ENCODE peak calls at places on chromosome 21, in eight cellular contexts. One of them, this sample, is unnamed.
A peak's percentile ranks its signal among the peaks of the same experiment; 100 is the strongest.

GRCh38 chr21:44049182-44049581 is 37.1 kb downstream of the TRAPPC10 start:
- DNase-seq in HT-29: no peak
- DNase-seq in skeletal muscle cell: no peak
- DNase-seq in hepatic stellate cell: no peak
- DNase-seq in cardiac fibroblast: no peak
- DNase-seq in NCI-H2081: peak; percentile 18
- DNase-seq in activated CD8-positive, alpha-beta memory T cell treated with anti-CD3 and anti-CD28 coated beads for 4 hours: no peak
- DNase-seq in NCI-H187: no peak
- DNase-seq in this sample: no peak

GRCh38 chr21:25735221-25735894 is 586 bp downstream of the GABPA start:
- DNase-seq in HT-29: peak; percentile 62
- DNase-seq in skeletal muscle cell: peak; percentile 69
- DNase-seq in hepatic stellate cell: peak; percentile 69
- DNase-seq in cardiac fibroblast: peak; percentile 85
- DNase-seq in NCI-H2081: peak; percentile 85
- DNase-seq in activated CD8-positive, alpha-beta memory T cell treated with anti-CD3 and anti-CD28 coated beads for 4 hours: peak; percentile 74
- DNase-seq in NCI-H187: peak; percentile 75
- DNase-seq in this sample: peak; percentile 94

GRCh38 chr21:43814215-43815106 is 25.1 kb downstream of the RRP1 start:
- DNase-seq in HT-29: no peak
- DNase-seq in skeletal muscle cell: no peak
- DNase-seq in hepatic stellate cell: no peak
- DNase-seq in cardiac fibroblast: no peak
- DNase-seq in NCI-H2081: no peak
- DNase-seq in activated CD8-positive, alpha-beta memory T cell treated with anti-CD3 and anti-CD28 coated beads for 4 hours: no peak
- DNase-seq in NCI-H187: no peak
- DNase-seq in this sample: no peak

GRCh38 chr21:42039911-42040351 is 29.8 kb upstream of the ZBTB21 start:
- DNase-seq in HT-29: no peak
- DNase-seq in skeletal muscle cell: peak; percentile 64
- DNase-seq in hepatic stellate cell: peak; percentile 86
- DNase-seq in cardiac fibroblast: peak; percentile 71
- DNase-seq in NCI-H2081: no peak
- DNase-seq in activated CD8-positive, alpha-beta memory T cell treated with anti-CD3 and anti-CD28 coated beads for 4 hours: no peak
- DNase-seq in NCI-H187: no peak
- DNase-seq in this sample: peak; percentile 76

GRCh38 chr21:36188081-36188681 is 31.6 kb downstream of the DOP1B start:
- DNase-seq in HT-29: peak; percentile 77
- DNase-seq in skeletal muscle cell: no peak
- DNase-seq in hepatic stellate cell: no peak
- DNase-seq in cardiac fibroblast: no peak
- DNase-seq in NCI-H2081: peak; percentile 64
- DNase-seq in activated CD8-positive, alpha-beta memory T cell treated with anti-CD3 and anti-CD28 coated beads for 4 hours: no peak
- DNase-seq in NCI-H187: no peak
- DNase-seq in this sample: peak; percentile 40

GRCh38 chr21:45371092-45371491 is 33.9 kb upstream of the COL18A1 start:
- DNase-seq in HT-29: no peak
- DNase-seq in skeletal muscle cell: no peak
- DNase-seq in hepatic stellate cell: no peak
- DNase-seq in cardiac fibroblast: no peak
- DNase-seq in NCI-H2081: no peak
- DNase-seq in activated CD8-positive, alpha-beta memory T cell treated with anti-CD3 and anti-CD28 coated beads for 4 hours: no peak
- DNase-seq in NCI-H187: no peak
- DNase-seq in this sample: no peak

GRCh38 chr21:38244885-38245869 is 11.6 kb upstream of the KCNJ15 start:
- DNase-seq in HT-29: no peak
- DNase-seq in skeletal muscle cell: peak; percentile 97
- DNase-seq in hepatic stellate cell: peak; percentile 53
- DNase-seq in cardiac fibroblast: peak; percentile 99
- DNase-seq in NCI-H2081: no peak
- DNase-seq in activated CD8-positive, alpha-beta memory T cell treated with anti-CD3 and anti-CD28 coated beads for 4 hours: peak; percentile 19
- DNase-seq in NCI-H187: no peak
- DNase-seq in this sample: no peak

GRCh38 chr21:36630485-36631206 is 68.3 kb upstream of the SIM2 start:
- DNase-seq in HT-29: peak; percentile 70
- DNase-seq in skeletal muscle cell: peak; percentile 47
- DNase-seq in hepatic stellate cell: peak; percentile 47
- DNase-seq in cardiac fibroblast: peak; percentile 65
- DNase-seq in NCI-H2081: peak; percentile 16
- DNase-seq in activated CD8-positive, alpha-beta memory T cell treated with anti-CD3 and anti-CD28 coated beads for 4 hours: peak; percentile 17
- DNase-seq in NCI-H187: peak; percentile 36
- DNase-seq in this sample: peak; percentile 78

GRCh38 chr21:45862544-45863207 is 118.9 kb upstream of the COL6A1 start:
- DNase-seq in HT-29: no peak
- DNase-seq in skeletal muscle cell: no peak
- DNase-seq in hepatic stellate cell: no peak
- DNase-seq in cardiac fibroblast: no peak
- DNase-seq in NCI-H2081: no peak
- DNase-seq in activated CD8-positive, alpha-beta memory T cell treated with anti-CD3 and anti-CD28 coated beads for 4 hours: no peak
- DNase-seq in NCI-H187: no peak
- DNase-seq in this sample: no peak

GRCh38 chr21:26918318-26919065 is 48.4 kb downstream of the ADAMTS5 start:
- DNase-seq in HT-29: no peak
- DNase-seq in skeletal muscle cell: no peak
- DNase-seq in hepatic stellate cell: no peak
- DNase-seq in cardiac fibroblast: peak; percentile 63
- DNase-seq in NCI-H2081: no peak
- DNase-seq in activated CD8-positive, alpha-beta memory T cell treated with anti-CD3 and anti-CD28 coated beads for 4 hours: no peak
- DNase-seq in NCI-H187: no peak
- DNase-seq in this sample: no peak

GRCh38 chr21:35637431-35637830 is 422.9 kb downstream of the SETD4 start:
- DNase-seq in HT-29: no peak
- DNase-seq in skeletal muscle cell: peak; percentile 65
- DNase-seq in hepatic stellate cell: no peak
- DNase-seq in cardiac fibroblast: peak; percentile 90
- DNase-seq in NCI-H2081: no peak
- DNase-seq in activated CD8-positive, alpha-beta memory T cell treated with anti-CD3 and anti-CD28 coated beads for 4 hours: no peak
- DNase-seq in NCI-H187: no peak
- DNase-seq in this sample: no peak